ENCODE peak calls at places on chromosomes 12 and 14, in ten cellular contexts. Y is neural progenitor cell; F is progenitor cell of endocrine pancreas; R is bronchial epithelial cell; T is GM13977; G is MCF 10A; S is pancreas; H is astrocyte of the spinal cord; D is CD4-positive, alpha-beta T cell; M is right atrium auricular region. P is an unnamed sample.

GRCh38 chr12:104623920-104624319 is 167.2 kb downstream of the CHST11 start:
- DNase-seq in Y (peak; percentile 57), F (no peak), R (no peak), T (no peak), G (no peak), S (no peak), H (no peak), D (no peak), M (no peak), P (no peak)

GRCh38 chr14:87049886-87050820 is 942.8 kb downstream of the GALC start:
- DNase-seq in Y (peak; percentile 46), F (no peak), R (peak; percentile 72), T (no peak), G (peak; percentile 81), S (peak; percentile 58), H (peak; percentile 7), D (no peak), M (no peak), P (no peak)

GRCh38 chr12:122687091-122687490 is 16.1 kb downstream of the HCAR2 start:
- DNase-seq in Y (no peak), F (no peak), R (peak; percentile 36), T (no peak), G (peak; percentile 41), S (no peak), H (no peak), D (no peak), M (no peak), P (no peak)

GRCh38 chr12:110180591-110181005 is 56.4 kb downstream of the IFT81 start:
- DNase-seq in Y (no peak), F (no peak), R (no peak), T (no peak), G (no peak), S (no peak), H (peak; percentile 30), D (no peak), M (no peak), P (no peak)

GRCh38 chr14:28653521-28653920 is 113.1 kb upstream of the FOXG1 start:
- DNase-seq in Y (no peak), F (no peak), R (peak; percentile 99), T (no peak), G (peak; percentile 87), S (no peak), H (peak; percentile 56), D (no peak), M (no peak), P (no peak)

GRCh38 chr12:126747530-126748149 is 1519.3 kb upstream of the TMEM132C start:
- DNase-seq in Y (peak; percentile 67), F (peak; percentile 51), R (no peak), T (peak; percentile 31), G (peak; percentile 70), S (peak; percentile 55), H (peak; percentile 27), D (peak; percentile 35), M (no peak), P (no peak)

GRCh38 chr14:85416771-85417170 is 113.2 kb upstream of the FLRT2 start:
- DNase-seq in Y (no peak), F (no peak), R (peak; percentile 94), T (no peak), G (peak; percentile 75), S (no peak), H (peak; percentile 62), D (no peak), M (no peak), P (no peak)

GRCh38 chr14:93047661-93048060 is 68.1 kb downstream of the ITPK1 start:
- DNase-seq in Y (no peak), F (no peak), R (no peak), T (no peak), G (no peak), S (no peak), H (no peak), D (no peak), M (no peak), P (no peak)

GRCh38 chr12:17079251-17079909 is 473.4 kb upstream of the LMO3 start:
- DNase-seq in Y (no peak), F (no peak), R (peak; percentile 72), T (no peak), G (no peak), S (no peak), H (no peak), D (no peak), M (no peak), P (no peak)
- TF ChIP-seq CTCF in Y (peak; percentile 48), F (peak; percentile 36), R (no peak), T (no peak), G (no peak), S (no peak), H (no peak), D (no peak), M (no peak), P (no peak)

GRCh38 chr12:57276935-57277563 is 26.1 kb upstream of the STAC3 start:
- DNase-seq in Y (peak; percentile 46), F (no peak), R (peak; percentile 29), T (no peak), G (peak; percentile 13), S (no peak), H (peak; percentile 21), D (no peak), M (no peak), P (no peak)
- TF ChIP-seq CTCF in Y (peak; percentile 55), F (peak; percentile 43), R (peak; percentile 30), T (peak; percentile 33), G (peak; percentile 24), S (no peak), H (peak; percentile 59), D (no peak), M (peak; percentile 51), P (no peak)

DNA sequence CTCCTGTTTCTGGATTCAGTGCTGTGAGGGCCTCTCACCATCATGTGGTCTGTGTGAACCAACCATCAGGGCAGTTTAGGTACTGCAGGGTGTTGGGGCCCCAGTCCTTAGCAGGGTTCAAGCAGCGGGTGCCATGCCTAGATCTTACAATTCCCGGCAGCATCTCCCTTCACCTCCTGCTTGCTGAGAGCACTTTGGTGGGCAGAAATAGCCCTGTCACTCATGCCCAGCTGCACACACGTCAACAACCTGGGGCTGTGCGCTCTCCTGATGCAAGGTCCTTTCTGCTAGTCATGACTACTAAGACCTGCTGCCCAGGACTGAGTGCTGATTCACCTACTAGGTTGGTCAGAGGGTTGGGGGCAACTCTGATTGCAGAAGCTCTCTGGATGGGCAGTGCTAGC is 72.1 kb downstream of the NINJ2 start:
- DNase-seq in Y (no peak), F (no peak), R (no peak), T (no peak), G (no peak), S (no peak), H (no peak), D (no peak), M (peak; percentile 77), P (no peak)
- TF ChIP-seq CTCF in Y (peak; percentile 6), F (peak; percentile 38), R (no peak), T (no peak), G (no peak), S (no peak), H (no peak), D (no peak), M (peak; percentile 33), P (no peak)

GRCh38 chr12:50006266-50006665 is 19.0 kb downstream of the RACGAP1 start:
- DNase-seq in Y (no peak), F (no peak), R (no peak), T (no peak), G (no peak), S (no peak), H (no peak), D (no peak), M (no peak), P (no peak)
- TF ChIP-seq CTCF in Y (no peak), F (no peak), R (no peak), T (no peak), G (no peak), S (no peak), H (no peak), D (no peak), M (no peak), P (no peak)

DNA sequence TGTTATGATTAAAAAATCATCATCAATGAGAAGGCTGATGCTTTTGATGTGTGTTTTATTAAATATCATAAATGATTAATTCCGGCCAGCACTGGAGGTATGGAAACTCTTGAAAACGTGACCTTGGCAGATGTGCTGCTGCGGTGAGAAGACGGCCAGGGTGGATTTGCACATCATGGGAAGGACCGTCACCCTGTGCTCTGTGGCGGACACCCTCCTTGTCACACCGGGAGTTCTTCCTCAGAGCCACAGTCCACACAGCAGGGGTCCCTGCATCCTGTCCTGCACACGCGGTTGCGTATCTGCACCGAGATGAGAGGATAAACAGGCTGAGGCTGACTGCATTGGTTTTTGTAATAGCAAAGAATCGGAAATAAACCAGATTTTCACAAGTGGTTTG is 33.5 kb downstream of the FZD10 start:
- DNase-seq in Y (no peak), F (no peak), R (no peak), T (no peak), G (no peak), S (no peak), H (no peak), D (no peak), M (peak; percentile 40), P (no peak)
- TF ChIP-seq CTCF in Y (no peak), F (no peak), R (no peak), T (no peak), G (no peak), S (no peak), H (no peak), D (no peak), M (no peak), P (no peak)

GRCh38 chr12:69714542-69714941 is 15.4 kb upstream of the BEST3 start:
- DNase-seq in Y (no peak), F (no peak), R (no peak), T (no peak), G (no peak), S (no peak), H (no peak), D (no peak), M (no peak), P (no peak)

GRCh38 chr12:69712826-69713225 is 13.7 kb upstream of the BEST3 start:
- DNase-seq in Y (no peak), F (no peak), R (no peak), T (no peak), G (no peak), S (no peak), H (no peak), D (no peak), M (no peak), P (no peak)

GRCh38 chr12:69703146-69703642 is 4.1 kb upstream of the BEST3 start:
- DNase-seq in Y (no peak), F (no peak), R (no peak), T (no peak), G (no peak), S (no peak), H (no peak), D (no peak), M (no peak), P (no peak)

GRCh38 chr12:69704357-69704756 is 5.3 kb upstream of the BEST3 start:
- DNase-seq in Y (no peak), F (no peak), R (no peak), T (no peak), G (no peak), S (no peak), H (no peak), D (no peak), M (no peak), P (no peak)

GRCh38 chr12:69708649-69709048 is 9.5 kb upstream of the BEST3 start:
- DNase-seq in Y (no peak), F (no peak), R (no peak), T (no peak), G (no peak), S (no peak), H (no peak), D (no peak), M (no peak), P (no peak)
- TF ChIP-seq CTCF in Y (peak; percentile 22), F (peak; percentile 40), R (no peak), T (no peak), G (no peak), S (no peak), H (no peak), D (no peak), M (no peak), P (no peak)

GRCh38 chr12:6867407-6868210 is at the start of gene TPI1:
- DNase-seq in Y (peak; percentile 90), F (peak; percentile 82), R (peak; percentile 46), T (peak; percentile 95), G (peak; percentile 70), S (peak; percentile 87), H (peak; percentile 78), D (peak; percentile 58), M (peak; percentile 87), P (no peak)
- TF ChIP-seq CTCF in Y (no peak), F (no peak), R (no peak), T (no peak), G (no peak), S (no peak), H (no peak), D (no peak), M (no peak), P (peak; percentile 8)